ENCODE peak calls at places on chromosomes 5 and 9, in ten cellular contexts. One of them, this sample, is unnamed.
A peak's percentile ranks its signal among the peaks of the same experiment; 100 is the strongest.

GRCh38 chr9:72911816-72912215 is 41.0 kb downstream of the ALDH1A1 start:
- DNase-seq in transverse colon: no peak
- DNase-seq in H1: no peak
- DNase-seq in GM12878: no peak
- DNase-seq in tibial nerve: no peak
- DNase-seq in stomach: no peak
- DNase-seq in SK-N-SH: no peak
- DNase-seq in sigmoid colon: no peak
- DNase-seq in suprapubic skin: no peak
- DNase-seq in A549: peak; percentile 31
- DNase-seq in this sample: no peak

GRCh38 chr5:135869935-135870334 is 25.7 kb downstream of the IL9 start:
- DNase-seq in transverse colon: no peak
- DNase-seq in H1: no peak
- DNase-seq in GM12878: no peak
- DNase-seq in tibial nerve: no peak
- DNase-seq in stomach: no peak
- DNase-seq in SK-N-SH: no peak
- DNase-seq in sigmoid colon: no peak
- DNase-seq in suprapubic skin: no peak
- DNase-seq in A549: no peak
- DNase-seq in this sample: no peak

GRCh38 chr5:179191506-179192184 is 131.5 kb downstream of the ZNF354C start:
- DNase-seq in transverse colon: no peak
- DNase-seq in H1: no peak
- DNase-seq in GM12878: no peak
- DNase-seq in tibial nerve: no peak
- DNase-seq in stomach: no peak
- DNase-seq in SK-N-SH: peak; percentile 55
- DNase-seq in sigmoid colon: peak; percentile 55
- DNase-seq in suprapubic skin: no peak
- DNase-seq in A549: no peak
- DNase-seq in this sample: no peak

GRCh38 chr5:102511666-102512065 is 12.9 kb upstream of the SLCO6A1 start:
- DNase-seq in transverse colon: no peak
- DNase-seq in H1: no peak
- DNase-seq in GM12878: no peak
- DNase-seq in tibial nerve: peak; percentile 47
- DNase-seq in stomach: no peak
- DNase-seq in SK-N-SH: no peak
- DNase-seq in sigmoid colon: no peak
- DNase-seq in suprapubic skin: no peak
- DNase-seq in A549: no peak
- DNase-seq in this sample: no peak

GRCh38 chr5:148060881-148061280 is 2.9 kb upstream of the SPINK5 start:
- DNase-seq in transverse colon: no peak
- DNase-seq in H1: no peak
- DNase-seq in GM12878: no peak
- DNase-seq in tibial nerve: no peak
- DNase-seq in stomach: no peak
- DNase-seq in SK-N-SH: no peak
- DNase-seq in sigmoid colon: no peak
- DNase-seq in suprapubic skin: no peak
- DNase-seq in A549: no peak
- DNase-seq in this sample: no peak

GRCh38 chr9:19807182-19807892 is 18.5 kb upstream of the SLC24A2 start:
- DNase-seq in transverse colon: no peak
- DNase-seq in H1: no peak
- DNase-seq in GM12878: no peak
- DNase-seq in tibial nerve: no peak
- DNase-seq in stomach: no peak
- DNase-seq in SK-N-SH: no peak
- DNase-seq in sigmoid colon: no peak
- DNase-seq in suprapubic skin: no peak
- DNase-seq in A549: no peak
- DNase-seq in this sample: no peak

GRCh38 chr9:114303571-114303970 is 19.3 kb upstream of the ORM1 start:
- DNase-seq in transverse colon: peak; percentile 2
- DNase-seq in H1: no peak
- DNase-seq in GM12878: no peak
- DNase-seq in tibial nerve: no peak
- DNase-seq in stomach: peak; percentile 10
- DNase-seq in SK-N-SH: no peak
- DNase-seq in sigmoid colon: no peak
- DNase-seq in suprapubic skin: no peak
- DNase-seq in A549: no peak
- DNase-seq in this sample: peak; percentile 68

GRCh38 chr5:133332732-133333024 is 279.7 kb downstream of the FSTL4 start:
- DNase-seq in transverse colon: no peak
- DNase-seq in H1: no peak
- DNase-seq in GM12878: no peak
- DNase-seq in tibial nerve: no peak
- DNase-seq in stomach: no peak
- DNase-seq in SK-N-SH: no peak
- DNase-seq in sigmoid colon: no peak
- DNase-seq in suprapubic skin: no peak
- DNase-seq in A549: no peak
- DNase-seq in this sample: no peak

GRCh38 chr5:159444441-159445082 is 114.3 kb upstream of the IL12B start:
- DNase-seq in transverse colon: no peak
- DNase-seq in H1: no peak
- DNase-seq in GM12878: no peak
- DNase-seq in tibial nerve: peak; percentile 32
- DNase-seq in stomach: no peak
- DNase-seq in SK-N-SH: peak; percentile 44
- DNase-seq in sigmoid colon: no peak
- DNase-seq in suprapubic skin: no peak
- DNase-seq in A549: peak; percentile 77
- DNase-seq in this sample: no peak

GRCh38 chr9:32644698-32645097 is 9.2 kb upstream of the TAF1L start:
- DNase-seq in transverse colon: no peak
- DNase-seq in H1: no peak
- DNase-seq in GM12878: no peak
- DNase-seq in tibial nerve: no peak
- DNase-seq in stomach: no peak
- DNase-seq in SK-N-SH: no peak
- DNase-seq in sigmoid colon: no peak
- DNase-seq in suprapubic skin: no peak
- DNase-seq in A549: peak; percentile 65
- DNase-seq in this sample: no peak

GRCh38 chr9:27398982-27399653 is 102.2 kb upstream of the EQTN start:
- DNase-seq in transverse colon: no peak
- DNase-seq in H1: no peak
- DNase-seq in GM12878: no peak
- DNase-seq in tibial nerve: no peak
- DNase-seq in stomach: no peak
- DNase-seq in SK-N-SH: no peak
- DNase-seq in sigmoid colon: no peak
- DNase-seq in suprapubic skin: no peak
- DNase-seq in A549: no peak
- DNase-seq in this sample: no peak

DNA sequence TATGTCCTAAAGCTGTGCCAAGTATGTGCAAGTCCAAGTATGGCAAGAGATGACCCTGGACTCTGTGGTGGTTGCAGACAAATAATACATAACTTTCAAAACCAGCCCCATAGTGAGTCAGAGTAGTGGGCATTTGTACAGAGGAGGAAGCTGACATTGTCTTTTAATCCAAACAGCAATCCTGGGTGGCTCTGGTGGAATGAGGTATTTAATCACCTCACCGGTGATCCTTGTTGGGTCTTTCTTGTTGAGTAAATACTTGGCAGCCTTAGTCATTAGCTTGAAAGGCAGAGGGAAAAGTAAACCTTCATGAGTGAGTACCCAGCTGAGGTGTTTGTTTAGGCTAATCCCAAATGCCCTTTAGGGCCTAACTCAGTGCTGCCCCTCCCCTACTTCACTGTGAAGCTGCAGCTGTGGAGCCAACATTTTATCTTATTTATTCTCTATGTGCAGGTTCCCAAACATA is 148.7 kb upstream of the SLC12A2 start:
- DNase-seq in transverse colon: no peak
- DNase-seq in H1: peak; percentile 41
- DNase-seq in GM12878: no peak
- DNase-seq in tibial nerve: no peak
- DNase-seq in stomach: peak; percentile 36
- DNase-seq in SK-N-SH: no peak
- DNase-seq in sigmoid colon: no peak
- DNase-seq in suprapubic skin: no peak
- DNase-seq in A549: peak; percentile 99
- DNase-seq in this sample: peak; percentile 45
- TF ChIP-seq CTCF in transverse colon: no peak
- TF ChIP-seq CTCF in H1: no peak
- TF ChIP-seq CTCF in GM12878: no peak
- TF ChIP-seq CTCF in tibial nerve: no peak
- TF ChIP-seq CTCF in stomach: peak; percentile 21
- TF ChIP-seq CTCF in SK-N-SH: peak; percentile 8
- TF ChIP-seq CTCF in sigmoid colon: no peak
- TF ChIP-seq CTCF in suprapubic skin: no peak
- TF ChIP-seq CTCF in A549: peak; percentile 39
- TF ChIP-seq CTCF in this sample: no peak

DNA sequence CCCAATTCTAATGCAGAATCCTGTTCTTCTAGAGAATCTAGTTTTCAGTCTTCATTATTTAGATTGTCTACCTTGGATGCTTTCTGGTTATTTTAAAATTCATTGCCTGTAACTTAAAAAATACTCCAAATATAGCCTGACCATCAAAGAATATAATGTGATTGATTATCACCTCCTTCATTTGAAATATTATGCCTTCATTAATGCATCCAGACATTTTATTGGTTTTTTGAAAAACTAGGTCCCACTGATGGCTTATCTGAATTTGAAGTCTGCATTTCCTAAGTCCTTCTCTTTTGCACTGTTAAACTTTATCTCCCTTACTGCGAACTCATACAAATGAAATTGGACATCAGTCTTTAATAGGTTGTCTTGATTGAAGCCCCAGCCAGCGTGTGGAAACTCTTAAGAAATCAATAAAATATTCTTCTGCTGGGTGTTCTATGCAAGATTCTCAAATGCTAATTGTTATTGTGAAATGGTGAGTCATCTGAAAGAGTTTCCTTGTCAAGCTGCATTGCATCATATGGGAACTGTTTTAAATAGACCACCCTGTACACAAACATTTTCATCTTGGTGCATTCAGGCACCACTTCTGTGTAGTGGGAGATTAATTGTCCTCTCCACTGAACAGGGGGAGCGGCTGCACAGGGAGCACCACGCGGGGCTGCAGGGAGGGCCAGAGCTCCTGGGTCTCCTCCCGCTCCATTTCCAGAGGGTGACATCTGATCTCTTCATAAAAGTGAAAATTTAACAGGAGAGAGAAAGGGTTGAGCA is 92.3 kb upstream of the FANCC start:
- DNase-seq in transverse colon: no peak
- DNase-seq in H1: no peak
- DNase-seq in GM12878: no peak
- DNase-seq in tibial nerve: peak; percentile 10
- DNase-seq in stomach: no peak
- DNase-seq in SK-N-SH: no peak
- DNase-seq in sigmoid colon: no peak
- DNase-seq in suprapubic skin: no peak
- DNase-seq in A549: peak; percentile 21
- DNase-seq in this sample: no peak
- H3K27ac ChIP-seq in transverse colon: no peak overlapping the region
- H3K27ac ChIP-seq in H1: no peak overlapping the region
- H3K27ac ChIP-seq in GM12878: no peak overlapping the region
- H3K27ac ChIP-seq in tibial nerve: peak overlapping the region; percentile 64
- H3K27ac ChIP-seq in stomach: no peak overlapping the region
- H3K27ac ChIP-seq in SK-N-SH: no peak overlapping the region
- H3K27ac ChIP-seq in sigmoid colon: no peak overlapping the region
- H3K27ac ChIP-seq in suprapubic skin: no peak overlapping the region
- H3K27ac ChIP-seq in A549: peak overlapping the region; percentile 40
- H3K27ac ChIP-seq in this sample: no peak overlapping the region

DNA sequence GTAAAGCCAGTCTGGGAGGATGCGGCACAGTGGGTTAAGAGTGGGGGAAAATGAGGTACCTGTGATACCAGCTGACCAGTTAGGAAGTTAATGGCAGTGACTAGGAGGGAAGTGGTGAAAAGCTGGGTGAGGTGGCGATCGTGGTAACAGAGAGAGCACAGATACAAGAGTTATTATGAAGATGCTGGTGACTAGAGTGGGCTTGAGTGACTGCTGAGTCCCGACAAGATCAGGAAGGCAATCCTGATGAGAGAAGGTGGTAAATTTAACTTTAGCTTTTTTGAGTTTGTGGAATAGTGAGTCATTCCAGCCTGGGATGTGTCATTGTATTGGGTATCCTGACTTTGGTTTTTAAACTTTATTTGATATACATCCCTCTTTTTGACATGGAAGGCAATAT is 38.8 kb downstream of the CMYA5 start:
- DNase-seq in transverse colon: no peak
- DNase-seq in H1: no peak
- DNase-seq in GM12878: no peak
- DNase-seq in tibial nerve: no peak
- DNase-seq in stomach: no peak
- DNase-seq in SK-N-SH: no peak
- DNase-seq in sigmoid colon: no peak
- DNase-seq in suprapubic skin: no peak
- DNase-seq in A549: no peak
- DNase-seq in this sample: no peak
- TF ChIP-seq EP300 in transverse colon: no peak
- TF ChIP-seq EP300 in H1: no peak
- TF ChIP-seq EP300 in GM12878: no peak
- TF ChIP-seq EP300 in tibial nerve: no peak
- TF ChIP-seq EP300 in stomach: no peak
- TF ChIP-seq EP300 in SK-N-SH: no peak
- TF ChIP-seq EP300 in sigmoid colon: no peak
- TF ChIP-seq EP300 in suprapubic skin: no peak
- TF ChIP-seq EP300 in A549: no peak
- TF ChIP-seq EP300 in this sample: no peak

GRCh38 chr5:93620487-93621339 is 37.7 kb downstream of the NR2F1 start:
- DNase-seq in transverse colon: peak; percentile 67
- DNase-seq in H1: no peak
- DNase-seq in GM12878: no peak
- DNase-seq in tibial nerve: no peak
- DNase-seq in stomach: peak; percentile 71
- DNase-seq in SK-N-SH: peak; percentile 94
- DNase-seq in sigmoid colon: peak; percentile 72
- DNase-seq in suprapubic skin: peak; percentile 79
- DNase-seq in A549: peak; percentile 80
- DNase-seq in this sample: no peak
- TF ChIP-seq CTCF in transverse colon: no peak
- TF ChIP-seq CTCF in H1: no peak
- TF ChIP-seq CTCF in GM12878: no peak
- TF ChIP-seq CTCF in tibial nerve: no peak
- TF ChIP-seq CTCF in stomach: no peak
- TF ChIP-seq CTCF in SK-N-SH: peak; percentile 22
- TF ChIP-seq CTCF in sigmoid colon: no peak
- TF ChIP-seq CTCF in suprapubic skin: no peak
- TF ChIP-seq CTCF in A549: peak; percentile 30
- TF ChIP-seq CTCF in this sample: peak; percentile 25

GRCh38 chr9:133679466-133680051 is 43.4 kb downstream of the DBH start:
- DNase-seq in transverse colon: no peak
- DNase-seq in H1: no peak
- DNase-seq in GM12878: no peak
- DNase-seq in tibial nerve: no peak
- DNase-seq in stomach: no peak
- DNase-seq in SK-N-SH: no peak
- DNase-seq in sigmoid colon: no peak
- DNase-seq in suprapubic skin: no peak
- DNase-seq in A549: no peak
- DNase-seq in this sample: no peak
- H3K27ac ChIP-seq in transverse colon: no peak overlapping the region
- H3K27ac ChIP-seq in H1: no peak overlapping the region
- H3K27ac ChIP-seq in GM12878: no peak overlapping the region
- H3K27ac ChIP-seq in tibial nerve: no peak overlapping the region
- H3K27ac ChIP-seq in stomach: peak overlapping the region; percentile 34
- H3K27ac ChIP-seq in SK-N-SH: no peak overlapping the region
- H3K27ac ChIP-seq in sigmoid colon: no peak overlapping the region
- H3K27ac ChIP-seq in suprapubic skin: no peak overlapping the region
- H3K27ac ChIP-seq in A549: no peak overlapping the region
- H3K27ac ChIP-seq in this sample: no peak overlapping the region